ENCODE peak calls at places on chromosomes 16 and 17, in four cellular contexts. J is right atrium auricular region, P is EH, W is GM10248. G is an unnamed sample.

GRCh38 chr17:1100382-1100781 is 79.4 kb downstream of the ABR start:
- DNase-seq in J (no peak), P (no peak), W (no peak), G (no peak)

GRCh38 chr16:57432505-57432904 is 14.7 kb downstream of the CIAPIN1 start:
- DNase-seq in J (no peak), P (no peak), W (no peak), G (no peak)

GRCh38 chr17:64326420-64327054 is 63.5 kb upstream of the TEX2 start:
- DNase-seq in J (peak), P (peak), W (no peak), G (peak)

GRCh38 chr17:50219939-50220465 is 18.6 kb upstream of the COL1A1 start:
- DNase-seq in W (no peak), P (peak), J (no peak), G (peak)

GRCh38 chr16:29748077-29748759 is 2.4 kb upstream of the C16orf54 start:
- DNase-seq in W (no peak), P (no peak), J (no peak), G (no peak)

GRCh38 chr17:45302649-45303173 is 14.1 kb downstream of the MAP3K14 start:
- DNase-seq in J (no peak), P (peak), W (peak), G (peak)

GRCh38 chr16:54651851-54652770 is 278.6 kb upstream of the IRX5 start:
- DNase-seq in P (no peak), W (no peak), J (no peak), G (no peak)

GRCh38 chr17:29076722-29077121 is 33.8 kb downstream of the PIPOX start:
- DNase-seq in P (no peak), J (no peak), W (no peak), G (no peak)

GRCh38 chr16:67666538-67667433 is at the start of the genes C16orf86 and ENKD1:
- DNase-seq in J (peak), W (peak), P (peak), G (peak)

GRCh38 chr17:75753193-75753513 is 11.8 kb downstream of the GALK1 start:
- DNase-seq in W (no peak), P (no peak), J (no peak), G (no peak)

GRCh38 chr16:27444470-27444869 is 42.5 kb downstream of the IL21R start:
- DNase-seq in P (no peak), J (no peak), W (no peak), G (no peak)

GRCh38 chr17:46193626-46194392 is 580 bp upstream of the KANSL1 start:
- DNase-seq in W (peak), P (peak), J (peak), G (peak)

GRCh38 chr16:83720981-83721380 is 86.8 kb upstream of the HSBP1 start:
- DNase-seq in P (no peak), W (no peak), J (no peak), G (no peak)

GRCh38 chr17:44117351-44117750 is 6.1 kb downstream of the HDAC5 start:
- DNase-seq in P (no peak), W (no peak), J (no peak), G (no peak)

GRCh38 chr17:79087428-79088143 is 13.0 kb downstream of the ENGASE start:
- DNase-seq in W (peak), P (peak), J (peak), G (peak)

GRCh38 chr16:88430185-88430523 is 22.9 kb upstream of the ZFPM1 start:
- DNase-seq in J (no peak), P (no peak), W (peak), G (no peak)

GRCh38 chr17:31448467-31449077 is 57.1 kb downstream of the RAB11FIP4 start:
- DNase-seq in P (peak), J (no peak), W (no peak), G (peak)

GRCh38 chr17:37067555-37068111 is 118.9 kb downstream of the AATF start:
- DNase-seq in W (no peak), P (peak), J (peak), G (peak)

GRCh38 chr17:29376667-29377268 is 13.4 kb upstream of the TAOK1 start:
- DNase-seq in P (peak), J (peak), W (no peak), G (peak)

GRCh38 chr16:54266363-54266955 is 20.1 kb downstream of the IRX3 start:
- DNase-seq in J (peak), P (peak), W (no peak), G (peak)

GRCh38 chr16:55250641-55251550 is 73.1 kb upstream of the IRX6 start:
- DNase-seq in P (no peak), W (no peak), J (no peak), G (no peak)

GRCh38 chr17:76493505-76494167 is 7.6 kb downstream of the RHBDF2 start:
- DNase-seq in J (no peak), P (no peak), W (no peak), G (no peak)

GRCh38 chr16:89201467-89202377 is 1.4 kb upstream of the SLC22A31 start:
- DNase-seq in P (peak), J (no peak), W (peak), G (peak)

GRCh38 chr16:15777533-15778203 is 79.2 kb downstream of the MYH11 start:
- DNase-seq in P (peak), J (no peak), W (peak), G (peak)

GRCh38 chr17:31509805-31510177 is 118.3 kb downstream of the RAB11FIP4 start:
- DNase-seq in W (no peak), P (no peak), J (no peak), G (no peak)

GRCh38 chr17:38418693-38419507 is 9.4 kb upstream of the ARHGAP23 start:
- DNase-seq in J (no peak), P (no peak), W (no peak), G (no peak)

GRCh38 chr17:8226536-8227237 is 16.3 kb upstream of the AURKB start:
- DNase-seq in W (peak), J (peak), P (peak), G (peak)

GRCh38 chr16:57525761-57526160 is 10.6 kb downstream of the CCDC102A start:
- DNase-seq in J (no peak), P (no peak), W (no peak), G (no peak)